ENCODE peak calls at places on chromosomes 1 and 21, in six cellular contexts. X is ovary, J is endothelial cell of umbilical vein, M is Panc1, C is upper lobe of left lung, Y is right lobe of liver. W is an unnamed sample.

GRCh38 chr21:42564561-42564971 is 50.9 kb downstream of the SLC37A1 start:
- DNase-seq in M (no peak), X (no peak), J (no peak), Y (peak; percentile 34), C (peak; percentile 13), W (peak; percentile 74)

GRCh38 chr1:32612189-32612881 is 38.0 kb downstream of the ZBTB8OS start:
- DNase-seq in C (peak; percentile 95), Y (peak; percentile 93), X (peak; percentile 66), M (peak; percentile 69), J (peak; percentile 86), W (peak; percentile 90)

GRCh38 chr1:61043010-61043820 is 39.1 kb upstream of the NFIA start:
- DNase-seq in X (peak; percentile 84), J (peak; percentile 85), M (no peak), C (peak; percentile 90), Y (peak; percentile 93), W (peak; percentile 95)

GRCh38 chr1:226798427-226799411 is 59.6 kb upstream of the ITPKB start:
- DNase-seq in Y (no peak), J (peak; percentile 36), C (peak; percentile 41), M (no peak), X (no peak), W (peak; percentile 85)

GRCh38 chr1:24786191-24786590 is 40.9 kb downstream of the CLIC4 start:
- DNase-seq in Y (no peak), M (no peak), X (no peak), J (no peak), C (no peak), W (no peak)

GRCh38 chr1:117095237-117095636 is 26.3 kb downstream of the TRIM45 start:
- DNase-seq in M (no peak), X (no peak), C (no peak), J (peak; percentile 53), Y (no peak), W (no peak)

GRCh38 chr1:193077991-193078390 is 18.6 kb downstream of the RO60 start:
- DNase-seq in J (no peak), Y (no peak), X (no peak), C (no peak), M (no peak), W (no peak)

GRCh38 chr1:33433509-33434362 is 2.8 kb upstream of the PHC2 start:
- DNase-seq in C (peak; percentile 57), Y (no peak), J (peak; percentile 90), X (peak; percentile 85), M (peak; percentile 97), W (no peak)

GRCh38 chr1:117653732-117654484 is 48.1 kb downstream of the TENT5C start:
- DNase-seq in C (no peak), Y (no peak), J (peak; percentile 57), M (no peak), X (no peak), W (no peak)

GRCh38 chr1:234373064-234373937 is at the start of gene COA6:
- DNase-seq in J (peak; percentile 97), C (peak; percentile 91), Y (peak; percentile 89), M (peak; percentile 89), X (peak; percentile 80), W (peak; percentile 97)

GRCh38 chr1:228217551-228218344 is 9.9 kb downstream of the OBSCN start:
- DNase-seq in C (no peak), M (no peak), J (no peak), X (no peak), Y (no peak), W (no peak)

GRCh38 chr21:42350899-42351543 is at the start of gene TFF2:
- DNase-seq in X (no peak), J (no peak), Y (peak; percentile 36), C (no peak), M (no peak), W (peak; percentile 75)

GRCh38 chr1:67655581-67655980 is 29.4 kb upstream of the GADD45A start:
- DNase-seq in C (no peak), M (no peak), Y (no peak), J (no peak), X (no peak), W (no peak)

GRCh38 chr1:214843281-214843680 is 239.3 kb upstream of the KCNK2 start:
- DNase-seq in M (no peak), C (no peak), X (no peak), Y (no peak), J (no peak), W (no peak)

GRCh38 chr1:39331647-39332046 is 127.2 kb downstream of the MACF1 start:
- DNase-seq in Y (no peak), M (no peak), X (no peak), J (no peak), C (no peak), W (no peak)
- H3K27me3 ChIP-seq in Y (no peaks in the 10 kb centered on the region), M (no peaks in the 10 kb centered on the region), X (no peaks in the 10 kb centered on the region), J (no peaks in the 10 kb centered on the region), C (no peaks in the 10 kb centered on the region), W (no peaks in the 10 kb centered on the region)

DNA sequence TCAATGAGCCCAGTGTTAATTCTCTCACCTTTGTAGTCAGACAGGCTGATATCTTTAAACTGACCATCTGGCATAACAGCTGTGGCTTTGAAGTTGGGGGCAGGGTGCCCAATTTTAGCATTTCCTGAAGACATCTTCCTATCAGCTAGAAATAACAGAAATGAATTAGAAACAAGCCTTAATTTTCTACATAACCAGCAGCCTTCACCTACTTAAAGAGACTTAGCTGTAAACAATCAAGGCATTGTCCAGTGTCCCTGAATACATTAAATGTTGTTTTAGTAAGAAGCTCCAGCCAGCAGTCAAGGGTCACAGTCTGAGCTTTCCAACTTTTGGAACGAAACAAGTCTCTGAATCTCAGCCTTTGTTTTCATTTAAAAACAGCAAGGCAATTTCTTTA is 2.8 kb downstream of the PRDX1 start:
- DNase-seq in X (no peak), M (no peak), C (no peak), Y (no peak), J (peak; percentile 33), W (no peak)
- H3K4me3 ChIP-seq in X (peak overlapping the region; percentile 0), M (peak overlapping the region; percentile 98), C (no peak overlapping the region), Y (peak overlapping the region; percentile 95), J (peak overlapping the region; percentile 39), W (no peak overlapping the region)

GRCh38 chr1:10475510-10475909 is 760 bp downstream of the PEX14 start:
- DNase-seq in C (no peak), X (no peak), M (no peak), Y (no peak), J (no peak), W (no peak)

GRCh38 chr1:10480614-10481013 is 5.9 kb downstream of the PEX14 start:
- DNase-seq in J (no peak), C (no peak), X (no peak), M (no peak), Y (no peak), W (no peak)

GRCh38 chr1:10474613-10475507 is at the start of gene PEX14:
- DNase-seq in J (peak; percentile 85), Y (peak; percentile 91), C (peak; percentile 88), X (peak; percentile 70), M (peak; percentile 48), W (peak; percentile 96)

GRCh38 chr1:10484519-10484918 is 9.8 kb downstream of the PEX14 start:
- DNase-seq in X (no peak), C (peak; percentile 62), M (no peak), Y (no peak), J (no peak), W (no peak)

GRCh38 chr1:10479276-10479675 is 4.5 kb downstream of the PEX14 start:
- DNase-seq in Y (no peak), C (no peak), J (no peak), X (no peak), M (no peak), W (no peak)
- TF ChIP-seq CTCF in Y (no peak), C (no peak), J (no peak), X (no peak), M (no peak), W (no peak)

DNA sequence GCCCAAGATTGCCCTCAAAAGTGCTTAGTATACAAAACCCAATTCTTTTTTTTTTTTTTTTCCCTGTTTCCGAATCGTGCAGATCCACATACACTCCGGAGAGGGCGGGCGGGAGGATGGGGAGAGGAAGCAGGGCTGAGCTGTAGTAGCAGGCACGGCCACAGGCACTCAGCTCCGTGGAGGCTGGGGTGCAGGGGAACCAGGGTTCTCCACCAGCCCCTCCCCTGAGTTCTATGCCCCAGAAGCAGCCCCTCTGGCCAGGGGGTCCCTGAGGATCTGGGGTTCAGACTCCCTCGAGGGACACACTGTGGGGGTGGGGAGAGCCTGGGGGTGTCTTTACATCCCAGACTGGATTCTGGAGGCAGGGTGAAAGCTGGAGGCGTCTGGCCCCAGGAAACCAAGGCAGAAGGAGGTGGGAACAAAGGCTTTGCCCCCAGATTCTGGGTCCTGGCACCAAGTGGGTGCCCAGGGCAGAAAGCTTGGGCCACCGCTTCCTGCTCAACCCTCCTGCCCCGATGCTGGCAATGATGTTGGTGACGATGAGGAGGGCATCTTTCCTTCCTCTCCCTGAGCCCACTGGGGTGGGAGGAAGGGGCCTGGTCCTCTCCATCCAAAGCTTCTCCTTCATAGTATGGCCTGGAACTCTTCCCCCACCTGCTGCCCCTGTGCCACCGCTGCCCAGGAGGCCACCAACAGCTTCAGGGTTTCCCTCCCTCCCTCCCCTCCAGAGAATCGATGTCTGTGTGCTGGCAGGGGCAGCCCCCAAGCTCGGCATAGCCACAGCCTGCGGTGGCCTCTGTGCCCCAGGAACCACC is 106.4 kb upstream of the TARDBP start:
- DNase-seq in X (no peak), Y (no peak), C (no peak), M (no peak), J (no peak), W (peak; percentile 68)
- H3K27me3 ChIP-seq in X (no peaks in the 10 kb centered on the region), Y (no peaks in the 10 kb centered on the region), C (no peaks in the 10 kb centered on the region), M (no peaks in the 10 kb centered on the region), J (peaks cover 2% of the 10 kb centered on the region), W (peaks cover 59% of the 10 kb centered on the region)

GRCh38 chr1:20252587-20252986 is 38.1 kb upstream of the VWA5B1 start:
- DNase-seq in X (no peak), M (no peak), C (no peak), Y (no peak), J (no peak), W (no peak)

GRCh38 chr1:20255666-20256065 is 35.0 kb upstream of the VWA5B1 start:
- DNase-seq in J (no peak), Y (no peak), X (no peak), C (no peak), M (no peak), W (no peak)

GRCh38 chr1:20248954-20249612 is 41.6 kb upstream of the VWA5B1 start:
- DNase-seq in X (no peak), M (no peak), J (peak; percentile 6), C (no peak), Y (no peak), W (no peak)

DNA sequence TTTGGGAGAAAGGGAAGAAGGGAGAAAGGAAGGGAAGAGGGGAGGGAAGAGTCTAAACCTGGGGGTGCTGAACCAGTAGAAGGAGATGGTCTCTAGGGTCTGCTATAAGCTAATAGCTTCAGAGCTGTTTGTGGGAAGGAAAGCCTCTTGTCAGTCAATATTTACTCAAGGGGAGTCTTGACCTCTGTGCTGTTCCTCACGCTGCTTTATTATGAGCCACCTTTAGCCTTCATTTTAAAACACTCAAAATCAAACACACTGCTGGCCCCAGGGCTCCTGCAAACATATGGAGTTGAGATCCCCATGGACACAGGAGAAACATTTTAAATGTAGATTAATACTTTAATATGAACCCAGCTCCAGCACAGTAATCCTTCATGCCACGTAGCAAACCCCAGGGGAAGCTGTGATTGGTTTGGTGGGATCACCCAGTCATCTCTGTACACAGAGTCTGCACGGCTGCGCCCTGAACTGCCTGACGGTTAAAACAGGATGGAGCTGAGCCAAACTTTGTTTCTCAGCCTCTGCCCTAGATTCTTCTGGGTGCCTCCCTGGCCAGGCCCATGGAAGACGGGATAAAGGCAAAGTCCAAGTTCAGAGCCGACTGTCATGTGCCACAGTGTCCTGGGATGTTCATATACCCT is 40.2 kb upstream of the VWA5B1 start:
- DNase-seq in X (no peak), J (no peak), M (no peak), C (no peak), Y (peak; percentile 65), W (no peak)
- H3K4me3 ChIP-seq in X (no peak overlapping the region), J (no peak overlapping the region), M (peak overlapping the region; percentile 20), C (no peak overlapping the region), Y (no peak overlapping the region), W (no peak overlapping the region)